ENCODE peak calls at places on chromosomes 2 and 18, in ten cellular contexts. One of them, this sample, is unnamed.

GRCh38 chr2:150271952-150272351 is 215.5 kb downstream of the RND3 start:
- DNase-seq in cardiac fibroblast: peak
- DNase-seq in H4: no peak
- DNase-seq in brain pericyte: no peak
- DNase-seq in activated naive CD4-positive, alpha-beta T cell: no peak
- DNase-seq in stimulated activated CD4-positive, alpha-beta T cell treated with anti-CD3 and anti-CD28 coated beads, Interleukin-15, amount 100 ng/mL, for 24 hours: no peak
- DNase-seq in Daoy: peak
- DNase-seq in WERI-Rb-1: no peak
- DNase-seq in AG10803: peak
- DNase-seq in caudate nucleus: no peak
- DNase-seq in this sample: no peak

GRCh38 chr2:166314022-166314759 is 61.6 kb downstream of the SCN9A start:
- DNase-seq in cardiac fibroblast: peak
- DNase-seq in H4: peak
- DNase-seq in brain pericyte: no peak
- DNase-seq in activated naive CD4-positive, alpha-beta T cell: no peak
- DNase-seq in stimulated activated CD4-positive, alpha-beta T cell treated with anti-CD3 and anti-CD28 coated beads, Interleukin-15, amount 100 ng/mL, for 24 hours: no peak
- DNase-seq in Daoy: peak
- DNase-seq in WERI-Rb-1: no peak
- DNase-seq in AG10803: peak
- DNase-seq in caudate nucleus: no peak
- DNase-seq in this sample: no peak

GRCh38 chr2:62576276-62576939 is 70.4 kb upstream of the TMEM17 start:
- DNase-seq in cardiac fibroblast: no peak
- DNase-seq in H4: no peak
- DNase-seq in brain pericyte: no peak
- DNase-seq in activated naive CD4-positive, alpha-beta T cell: no peak
- DNase-seq in stimulated activated CD4-positive, alpha-beta T cell treated with anti-CD3 and anti-CD28 coated beads, Interleukin-15, amount 100 ng/mL, for 24 hours: no peak
- DNase-seq in Daoy: no peak
- DNase-seq in WERI-Rb-1: no peak
- DNase-seq in AG10803: no peak
- DNase-seq in caudate nucleus: no peak
- DNase-seq in this sample: no peak

GRCh38 chr2:38427936-38428335 is 50.9 kb upstream of the ATL2 start:
- DNase-seq in cardiac fibroblast: no peak
- DNase-seq in H4: no peak
- DNase-seq in brain pericyte: no peak
- DNase-seq in activated naive CD4-positive, alpha-beta T cell: no peak
- DNase-seq in stimulated activated CD4-positive, alpha-beta T cell treated with anti-CD3 and anti-CD28 coated beads, Interleukin-15, amount 100 ng/mL, for 24 hours: no peak
- DNase-seq in Daoy: no peak
- DNase-seq in WERI-Rb-1: no peak
- DNase-seq in AG10803: no peak
- DNase-seq in caudate nucleus: no peak
- DNase-seq in this sample: no peak

GRCh38 chr2:11006191-11006590 is 94.5 kb downstream of the KCNF1 start:
- DNase-seq in cardiac fibroblast: no peak
- DNase-seq in H4: no peak
- DNase-seq in brain pericyte: no peak
- DNase-seq in activated naive CD4-positive, alpha-beta T cell: no peak
- DNase-seq in stimulated activated CD4-positive, alpha-beta T cell treated with anti-CD3 and anti-CD28 coated beads, Interleukin-15, amount 100 ng/mL, for 24 hours: no peak
- DNase-seq in Daoy: no peak
- DNase-seq in WERI-Rb-1: no peak
- DNase-seq in AG10803: no peak
- DNase-seq in caudate nucleus: no peak
- DNase-seq in this sample: no peak

GRCh38 chr2:38213619-38214018 is 137.7 kb upstream of the CYP1B1 start:
- DNase-seq in cardiac fibroblast: peak
- DNase-seq in H4: no peak
- DNase-seq in brain pericyte: no peak
- DNase-seq in activated naive CD4-positive, alpha-beta T cell: no peak
- DNase-seq in stimulated activated CD4-positive, alpha-beta T cell treated with anti-CD3 and anti-CD28 coated beads, Interleukin-15, amount 100 ng/mL, for 24 hours: no peak
- DNase-seq in Daoy: no peak
- DNase-seq in WERI-Rb-1: no peak
- DNase-seq in AG10803: no peak
- DNase-seq in caudate nucleus: no peak
- DNase-seq in this sample: no peak

GRCh38 chr18:42635378-42636048 is 480.0 kb downstream of the RIT2 start:
- DNase-seq in cardiac fibroblast: no peak
- DNase-seq in H4: no peak
- DNase-seq in brain pericyte: no peak
- DNase-seq in activated naive CD4-positive, alpha-beta T cell: no peak
- DNase-seq in stimulated activated CD4-positive, alpha-beta T cell treated with anti-CD3 and anti-CD28 coated beads, Interleukin-15, amount 100 ng/mL, for 24 hours: no peak
- DNase-seq in Daoy: no peak
- DNase-seq in WERI-Rb-1: peak
- DNase-seq in AG10803: no peak
- DNase-seq in caudate nucleus: no peak
- DNase-seq in this sample: no peak

GRCh38 chr2:173773076-173773475 is 192.1 kb downstream of the SP3 start:
- DNase-seq in cardiac fibroblast: no peak
- DNase-seq in H4: no peak
- DNase-seq in brain pericyte: no peak
- DNase-seq in activated naive CD4-positive, alpha-beta T cell: no peak
- DNase-seq in stimulated activated CD4-positive, alpha-beta T cell treated with anti-CD3 and anti-CD28 coated beads, Interleukin-15, amount 100 ng/mL, for 24 hours: no peak
- DNase-seq in Daoy: peak
- DNase-seq in WERI-Rb-1: no peak
- DNase-seq in AG10803: no peak
- DNase-seq in caudate nucleus: no peak
- DNase-seq in this sample: no peak

GRCh38 chr18:67665266-67665665 is 148.7 kb upstream of the DSEL start:
- DNase-seq in cardiac fibroblast: peak
- DNase-seq in H4: no peak
- DNase-seq in brain pericyte: no peak
- DNase-seq in activated naive CD4-positive, alpha-beta T cell: no peak
- DNase-seq in stimulated activated CD4-positive, alpha-beta T cell treated with anti-CD3 and anti-CD28 coated beads, Interleukin-15, amount 100 ng/mL, for 24 hours: no peak
- DNase-seq in Daoy: no peak
- DNase-seq in WERI-Rb-1: no peak
- DNase-seq in AG10803: peak
- DNase-seq in caudate nucleus: no peak
- DNase-seq in this sample: no peak

GRCh38 chr2:159362816-159363251 is 76.3 kb upstream of the WDSUB1 start:
- DNase-seq in cardiac fibroblast: peak
- DNase-seq in H4: no peak
- DNase-seq in brain pericyte: no peak
- DNase-seq in activated naive CD4-positive, alpha-beta T cell: no peak
- DNase-seq in stimulated activated CD4-positive, alpha-beta T cell treated with anti-CD3 and anti-CD28 coated beads, Interleukin-15, amount 100 ng/mL, for 24 hours: no peak
- DNase-seq in Daoy: no peak
- DNase-seq in WERI-Rb-1: no peak
- DNase-seq in AG10803: peak
- DNase-seq in caudate nucleus: no peak
- DNase-seq in this sample: no peak

GRCh38 chr2:186848873-186849578 is at the start of gene ZSWIM2:
- DNase-seq in cardiac fibroblast: peak
- DNase-seq in H4: peak
- DNase-seq in brain pericyte: peak
- DNase-seq in activated naive CD4-positive, alpha-beta T cell: no peak
- DNase-seq in stimulated activated CD4-positive, alpha-beta T cell treated with anti-CD3 and anti-CD28 coated beads, Interleukin-15, amount 100 ng/mL, for 24 hours: peak
- DNase-seq in Daoy: peak
- DNase-seq in WERI-Rb-1: peak
- DNase-seq in AG10803: peak
- DNase-seq in caudate nucleus: peak
- DNase-seq in this sample: peak

GRCh38 chr2:135709992-135710391 is 31.7 kb upstream of the UBXN4 start:
- DNase-seq in cardiac fibroblast: peak
- DNase-seq in H4: peak
- DNase-seq in brain pericyte: no peak
- DNase-seq in activated naive CD4-positive, alpha-beta T cell: peak
- DNase-seq in stimulated activated CD4-positive, alpha-beta T cell treated with anti-CD3 and anti-CD28 coated beads, Interleukin-15, amount 100 ng/mL, for 24 hours: peak
- DNase-seq in Daoy: peak
- DNase-seq in WERI-Rb-1: peak
- DNase-seq in AG10803: peak
- DNase-seq in caudate nucleus: peak
- DNase-seq in this sample: peak

GRCh38 chr2:168216351-168217005 is 30.9 kb downstream of the STK39 start:
- DNase-seq in cardiac fibroblast: no peak
- DNase-seq in H4: no peak
- DNase-seq in brain pericyte: no peak
- DNase-seq in activated naive CD4-positive, alpha-beta T cell: no peak
- DNase-seq in stimulated activated CD4-positive, alpha-beta T cell treated with anti-CD3 and anti-CD28 coated beads, Interleukin-15, amount 100 ng/mL, for 24 hours: no peak
- DNase-seq in Daoy: no peak
- DNase-seq in WERI-Rb-1: no peak
- DNase-seq in AG10803: peak
- DNase-seq in caudate nucleus: no peak
- DNase-seq in this sample: no peak

GRCh38 chr2:176001903-176002683 is at the start of gene LNPK:
- DNase-seq in cardiac fibroblast: peak
- DNase-seq in H4: peak
- DNase-seq in brain pericyte: peak
- DNase-seq in activated naive CD4-positive, alpha-beta T cell: peak
- DNase-seq in stimulated activated CD4-positive, alpha-beta T cell treated with anti-CD3 and anti-CD28 coated beads, Interleukin-15, amount 100 ng/mL, for 24 hours: peak
- DNase-seq in Daoy: peak
- DNase-seq in WERI-Rb-1: peak
- DNase-seq in AG10803: peak
- DNase-seq in caudate nucleus: peak
- DNase-seq in this sample: peak

GRCh38 chr2:10079931-10080535 is at the start of gene CYS1:
- DNase-seq in cardiac fibroblast: no peak
- DNase-seq in H4: no peak
- DNase-seq in brain pericyte: no peak
- DNase-seq in activated naive CD4-positive, alpha-beta T cell: no peak
- DNase-seq in stimulated activated CD4-positive, alpha-beta T cell treated with anti-CD3 and anti-CD28 coated beads, Interleukin-15, amount 100 ng/mL, for 24 hours: peak
- DNase-seq in Daoy: peak
- DNase-seq in WERI-Rb-1: peak
- DNase-seq in AG10803: peak
- DNase-seq in caudate nucleus: no peak
- DNase-seq in this sample: no peak

GRCh38 chr2:33011406-33011805 is 64.7 kb downstream of the LTBP1 start:
- DNase-seq in cardiac fibroblast: no peak
- DNase-seq in H4: no peak
- DNase-seq in brain pericyte: no peak
- DNase-seq in activated naive CD4-positive, alpha-beta T cell: no peak
- DNase-seq in stimulated activated CD4-positive, alpha-beta T cell treated with anti-CD3 and anti-CD28 coated beads, Interleukin-15, amount 100 ng/mL, for 24 hours: no peak
- DNase-seq in Daoy: no peak
- DNase-seq in WERI-Rb-1: no peak
- DNase-seq in AG10803: no peak
- DNase-seq in caudate nucleus: no peak
- DNase-seq in this sample: no peak

GRCh38 chr2:29731948-29732347 is 189.4 kb downstream of the ALK start:
- DNase-seq in cardiac fibroblast: no peak
- DNase-seq in H4: no peak
- DNase-seq in brain pericyte: no peak
- DNase-seq in activated naive CD4-positive, alpha-beta T cell: no peak
- DNase-seq in stimulated activated CD4-positive, alpha-beta T cell treated with anti-CD3 and anti-CD28 coated beads, Interleukin-15, amount 100 ng/mL, for 24 hours: no peak
- DNase-seq in Daoy: no peak
- DNase-seq in WERI-Rb-1: no peak
- DNase-seq in AG10803: no peak
- DNase-seq in caudate nucleus: no peak
- DNase-seq in this sample: no peak

GRCh38 chr2:37283207-37283606 is 41.4 kb downstream of the PRKD3 start:
- DNase-seq in cardiac fibroblast: peak
- DNase-seq in H4: no peak
- DNase-seq in brain pericyte: peak
- DNase-seq in activated naive CD4-positive, alpha-beta T cell: no peak
- DNase-seq in stimulated activated CD4-positive, alpha-beta T cell treated with anti-CD3 and anti-CD28 coated beads, Interleukin-15, amount 100 ng/mL, for 24 hours: no peak
- DNase-seq in Daoy: peak
- DNase-seq in WERI-Rb-1: no peak
- DNase-seq in AG10803: peak
- DNase-seq in caudate nucleus: no peak
- DNase-seq in this sample: no peak

GRCh38 chr18:58867281-58867961 is 2.7 kb downstream of the ZNF532 start:
- DNase-seq in cardiac fibroblast: no peak
- DNase-seq in H4: no peak
- DNase-seq in brain pericyte: no peak
- DNase-seq in activated naive CD4-positive, alpha-beta T cell: no peak
- DNase-seq in stimulated activated CD4-positive, alpha-beta T cell treated with anti-CD3 and anti-CD28 coated beads, Interleukin-15, amount 100 ng/mL, for 24 hours: no peak
- DNase-seq in Daoy: no peak
- DNase-seq in WERI-Rb-1: no peak
- DNase-seq in AG10803: no peak
- DNase-seq in caudate nucleus: no peak
- DNase-seq in this sample: no peak

GRCh38 chr2:235032949-235033348 is 81.1 kb downstream of the SH3BP4 start:
- DNase-seq in cardiac fibroblast: no peak
- DNase-seq in H4: no peak
- DNase-seq in brain pericyte: no peak
- DNase-seq in activated naive CD4-positive, alpha-beta T cell: no peak
- DNase-seq in stimulated activated CD4-positive, alpha-beta T cell treated with anti-CD3 and anti-CD28 coated beads, Interleukin-15, amount 100 ng/mL, for 24 hours: no peak
- DNase-seq in Daoy: no peak
- DNase-seq in WERI-Rb-1: no peak
- DNase-seq in AG10803: no peak
- DNase-seq in caudate nucleus: no peak
- DNase-seq in this sample: no peak

GRCh38 chr2:226639550-226639949 is 160.1 kb downstream of the IRS1 start:
- DNase-seq in cardiac fibroblast: no peak
- DNase-seq in H4: no peak
- DNase-seq in brain pericyte: no peak
- DNase-seq in activated naive CD4-positive, alpha-beta T cell: no peak
- DNase-seq in stimulated activated CD4-positive, alpha-beta T cell treated with anti-CD3 and anti-CD28 coated beads, Interleukin-15, amount 100 ng/mL, for 24 hours: no peak
- DNase-seq in Daoy: no peak
- DNase-seq in WERI-Rb-1: no peak
- DNase-seq in AG10803: no peak
- DNase-seq in caudate nucleus: no peak
- DNase-seq in this sample: no peak

GRCh38 chr18:40056085-40056484 is 1898.9 kb upstream of the PIK3C3 start:
- DNase-seq in cardiac fibroblast: no peak
- DNase-seq in H4: no peak
- DNase-seq in brain pericyte: peak
- DNase-seq in activated naive CD4-positive, alpha-beta T cell: no peak
- DNase-seq in stimulated activated CD4-positive, alpha-beta T cell treated with anti-CD3 and anti-CD28 coated beads, Interleukin-15, amount 100 ng/mL, for 24 hours: no peak
- DNase-seq in Daoy: no peak
- DNase-seq in WERI-Rb-1: no peak
- DNase-seq in AG10803: no peak
- DNase-seq in caudate nucleus: no peak
- DNase-seq in this sample: no peak

GRCh38 chr2:36511858-36512630 is 85.9 kb downstream of the FEZ2 start:
- DNase-seq in cardiac fibroblast: no peak
- DNase-seq in H4: no peak
- DNase-seq in brain pericyte: no peak
- DNase-seq in activated naive CD4-positive, alpha-beta T cell: no peak
- DNase-seq in stimulated activated CD4-positive, alpha-beta T cell treated with anti-CD3 and anti-CD28 coated beads, Interleukin-15, amount 100 ng/mL, for 24 hours: no peak
- DNase-seq in Daoy: peak
- DNase-seq in WERI-Rb-1: no peak
- DNase-seq in AG10803: peak
- DNase-seq in caudate nucleus: no peak
- DNase-seq in this sample: no peak

GRCh38 chr18:43277164-43277600 is at the start of gene SYT4:
- DNase-seq in cardiac fibroblast: peak
- DNase-seq in H4: peak
- DNase-seq in brain pericyte: peak
- DNase-seq in activated naive CD4-positive, alpha-beta T cell: no peak
- DNase-seq in stimulated activated CD4-positive, alpha-beta T cell treated with anti-CD3 and anti-CD28 coated beads, Interleukin-15, amount 100 ng/mL, for 24 hours: no peak
- DNase-seq in Daoy: no peak
- DNase-seq in WERI-Rb-1: peak
- DNase-seq in AG10803: peak
- DNase-seq in caudate nucleus: peak
- DNase-seq in this sample: peak

GRCh38 chr2:133322909-133323308 is 245.4 kb downstream of the NCKAP5 start:
- DNase-seq in cardiac fibroblast: no peak
- DNase-seq in H4: no peak
- DNase-seq in brain pericyte: no peak
- DNase-seq in activated naive CD4-positive, alpha-beta T cell: no peak
- DNase-seq in stimulated activated CD4-positive, alpha-beta T cell treated with anti-CD3 and anti-CD28 coated beads, Interleukin-15, amount 100 ng/mL, for 24 hours: no peak
- DNase-seq in Daoy: no peak
- DNase-seq in WERI-Rb-1: no peak
- DNase-seq in AG10803: no peak
- DNase-seq in caudate nucleus: no peak
- DNase-seq in this sample: no peak

GRCh38 chr2:176081451-176081992 is 2.2 kb downstream of the EVX2 start:
- DNase-seq in cardiac fibroblast: no peak
- DNase-seq in H4: no peak
- DNase-seq in brain pericyte: no peak
- DNase-seq in activated naive CD4-positive, alpha-beta T cell: no peak
- DNase-seq in stimulated activated CD4-positive, alpha-beta T cell treated with anti-CD3 and anti-CD28 coated beads, Interleukin-15, amount 100 ng/mL, for 24 hours: no peak
- DNase-seq in Daoy: no peak
- DNase-seq in WERI-Rb-1: no peak
- DNase-seq in AG10803: no peak
- DNase-seq in caudate nucleus: no peak
- DNase-seq in this sample: no peak

GRCh38 chr2:222318712-222319575 is 20.1 kb upstream of the PAX3 start:
- DNase-seq in cardiac fibroblast: no peak
- DNase-seq in H4: no peak
- DNase-seq in brain pericyte: no peak
- DNase-seq in activated naive CD4-positive, alpha-beta T cell: no peak
- DNase-seq in stimulated activated CD4-positive, alpha-beta T cell treated with anti-CD3 and anti-CD28 coated beads, Interleukin-15, amount 100 ng/mL, for 24 hours: peak
- DNase-seq in Daoy: peak
- DNase-seq in WERI-Rb-1: peak
- DNase-seq in AG10803: no peak
- DNase-seq in caudate nucleus: no peak
- DNase-seq in this sample: peak

GRCh38 chr2:48600204-48600813 is 17.3 kb upstream of the GTF2A1L start:
- DNase-seq in cardiac fibroblast: peak
- DNase-seq in H4: peak
- DNase-seq in brain pericyte: no peak
- DNase-seq in activated naive CD4-positive, alpha-beta T cell: no peak
- DNase-seq in stimulated activated CD4-positive, alpha-beta T cell treated with anti-CD3 and anti-CD28 coated beads, Interleukin-15, amount 100 ng/mL, for 24 hours: no peak
- DNase-seq in Daoy: peak
- DNase-seq in WERI-Rb-1: no peak
- DNase-seq in AG10803: peak
- DNase-seq in caudate nucleus: no peak
- DNase-seq in this sample: no peak